ENCODE peak calls at places on chromosomes 1 and 21, in five cellular contexts. R is stimulated activated CD4-positive, alpha-beta T cell treated with anti-CD3 and anti-CD28 coated beads, TNF-alpha, amount 100 ng/mL, for 48 hours; U is endothelial cell; N is kidney tubule cell; M is EL. S is an unnamed sample.

GRCh38 chr21:44454747-44455523 is at the start of gene LRRC3:
- DNase-seq in U (peak), N (peak), M (peak), R (peak), S (peak)

GRCh38 chr1:4000811-4001251 is 100.8 kb upstream of the C1orf174 start:
- DNase-seq in N (no peak), U (no peak), R (no peak), M (no peak), S (no peak)

GRCh38 chr1:114195819-114196218 is 42.1 kb upstream of the SYT6 start:
- DNase-seq in M (no peak), R (no peak), N (no peak), U (no peak), S (no peak)

GRCh38 chr1:2067393-2067792 is 17.2 kb downstream of the PRKCZ start:
- DNase-seq in M (no peak), N (no peak), U (no peak), R (no peak), S (no peak)

GRCh38 chr1:244150071-244150470 is 99.0 kb downstream of the ZBTB18 start:
- DNase-seq in N (no peak), U (no peak), M (no peak), R (no peak), S (no peak)

GRCh38 chr1:8025061-8025670 is 943 bp downstream of the ERRFI1 start:
- DNase-seq in M (no peak), N (peak), U (no peak), R (no peak), S (no peak)

GRCh38 chr1:45834689-45835088 is 31.3 kb downstream of the MAST2 start:
- DNase-seq in U (no peak), N (no peak), M (no peak), R (no peak), S (no peak)

GRCh38 chr1:110161822-110162221 is 11.5 kb downstream of the SLC6A17 start:
- DNase-seq in U (no peak), R (no peak), M (no peak), N (no peak), S (no peak)

GRCh38 chr1:39990428-39990827 is 35.5 kb downstream of the MFSD2A start:
- DNase-seq in R (no peak), M (no peak), U (no peak), N (no peak), S (no peak)

GRCh38 chr1:112704908-112705627 is 1.9 kb downstream of the RHOC start:
- DNase-seq in M (peak), U (peak), N (peak), R (no peak), S (peak)

GRCh38 chr1:230820568-230820967 is 47.8 kb downstream of the C1orf198 start:
- DNase-seq in R (no peak), N (no peak), U (no peak), M (no peak), S (no peak)

GRCh38 chr1:158084747-158085146 is 91.3 kb downstream of the KIRREL1 start:
- DNase-seq in N (no peak), M (no peak), U (no peak), R (no peak), S (no peak)

GRCh38 chr1:183241446-183241845 is 55.4 kb downstream of the LAMC2 start:
- DNase-seq in R (no peak), M (peak), U (no peak), N (no peak), S (no peak)

GRCh38 chr1:10730985-10731384 is 65.5 kb downstream of the CASZ1 start:
- DNase-seq in R (no peak), M (peak), N (peak), U (no peak), S (peak)

GRCh38 chr21:43988016-43988415 is 24.1 kb upstream of the TRAPPC10 start:
- DNase-seq in U (no peak), M (no peak), R (no peak), N (no peak), S (no peak)

GRCh38 chr1:157448666-157449065 is 103.6 kb downstream of the FCRL5 start:
- DNase-seq in R (no peak), U (no peak), M (no peak), N (peak), S (no peak)

GRCh38 chr1:226546926-226547325 is 1.6 kb upstream of the STUM start:
- DNase-seq in U (no peak), M (no peak), R (no peak), N (no peak), S (no peak)

GRCh38 chr1:83802023-83802422 is 196.9 kb downstream of the TTLL7 start:
- DNase-seq in R (no peak), M (no peak), N (no peak), U (no peak), S (no peak)

GRCh38 chr1:100358210-100358609 is 5.9 kb downstream of the CDC14A start:
- DNase-seq in M (peak), R (no peak), N (no peak), U (no peak), S (no peak)

GRCh38 chr1:1013922-1014617 is 773 bp downstream of the ISG15 start:
- DNase-seq in M (peak), N (no peak), R (no peak), U (no peak), S (no peak)

GRCh38 chr21:35616090-35616489 is 444.2 kb downstream of the SETD4 start:
- DNase-seq in U (no peak), R (no peak), M (peak), N (no peak), S (no peak)

GRCh38 chr1:77322061-77322900 is 40.5 kb downstream of the AK5 start:
- DNase-seq in U (no peak), M (peak), N (peak), R (no peak), S (no peak)

GRCh38 chr1:85692730-85693314 is 15.4 kb downstream of the ZNHIT6 start:
- DNase-seq in M (peak), R (no peak), U (no peak), N (peak), S (no peak)

GRCh38 chr1:234479866-234480265 is 887 bp upstream of the TARBP1 start:
- DNase-seq in U (no peak), R (no peak), N (no peak), M (no peak), S (no peak)

GRCh38 chr1:87061742-87062156 is 147.3 kb downstream of the HS2ST1 start:
- DNase-seq in R (no peak), M (peak), N (no peak), U (no peak), S (no peak)

GRCh38 chr1:94068096-94068830 is 52.7 kb downstream of the ABCA4 start:
- DNase-seq in R (no peak), U (no peak), N (peak), M (peak), S (peak)

GRCh38 chr1:153963850-153964331 is 554 bp upstream of the SLC39A1 start:
- DNase-seq in M (peak), U (peak), R (no peak), N (peak), S (peak)

GRCh38 chr21:38863843-38864363 is 58.2 kb downstream of the ETS2 start:
- DNase-seq in M (no peak), N (no peak), U (no peak), R (no peak), S (no peak)

GRCh38 chr1:214899908-214900470 is 182.5 kb upstream of the KCNK2 start:
- DNase-seq in M (peak), N (peak), U (no peak), R (no peak), S (no peak)

GRCh38 chr1:61120998-61121397 is 38.6 kb downstream of the NFIA start:
- DNase-seq in U (no peak), R (no peak), M (no peak), N (no peak), S (no peak)

GRCh38 chr1:15305366-15305765 is 58.3 kb downstream of the FHAD1 start:
- DNase-seq in N (no peak), R (no peak), M (no peak), U (no peak), S (no peak)

GRCh38 chr1:2368053-2368744 is 23.2 kb downstream of the MORN1 start:
- DNase-seq in U (no peak), M (no peak), R (no peak), N (no peak), S (no peak)

GRCh38 chr1:183039985-183040447 is 16.8 kb downstream of the LAMC1 start:
- DNase-seq in R (no peak), M (peak), N (peak), U (no peak), S (no peak)

GRCh38 chr1:108717774-108718316 is 5.1 kb downstream of the FNDC7 start:
- DNase-seq in R (no peak), N (no peak), U (no peak), M (no peak), S (no peak)

GRCh38 chr1:43987159-43988022 is 4.0 kb upstream of the CCDC24 start:
- DNase-seq in M (peak), R (no peak), N (no peak), U (no peak), S (no peak)

GRCh38 chr21:38989745-38990423 is 184.2 kb downstream of the ETS2 start:
- DNase-seq in R (no peak), U (no peak), M (peak), N (peak), S (no peak)

GRCh38 chr21:36709030-36709867 is 10.3 kb downstream of the SIM2 start:
- DNase-seq in M (no peak), U (no peak), N (peak), R (no peak), S (peak)

GRCh38 chr1:97919568-97920261 is 1.1 kb downstream of the DPYD start:
- DNase-seq in M (peak), R (no peak), N (peak), U (no peak), S (no peak)